ENCODE peak calls at places on chromosomes 16 and 17, in five cellular contexts. Y, K, A, L and O are unnamed samples. For H3K4me1, the result is how much of the 10 kb centered on the place peaks cover.

GRCh38 chr16:30094541-30095165 is 1.4 kb downstream of the YPEL3 start:
- DNase-seq in Y (no peak), K (no peak), A (no peak), L (no peak), O (no peak)

GRCh38 chr16:22313876-22314470 is 16.8 kb downstream of the POLR3E start:
- DNase-seq in A (no peak), L (no peak), K (no peak), Y (no peak), O (no peak)

GRCh38 chr17:773467-774319 is 8.4 kb downstream of the GLOD4 start:
- DNase-seq in Y (no peak), L (no peak), A (no peak), K (no peak), O (no peak)

GRCh38 chr17:13643196-13643595 is 41.5 kb upstream of the HS3ST3A1 start:
- DNase-seq in L (no peak), A (no peak), Y (no peak), K (no peak), O (no peak)

GRCh38 chr17:16463341-16464000 is 28.5 kb downstream of the LRRC75A start:
- DNase-seq in A (peak), Y (peak), L (no peak), K (no peak), O (peak)

GRCh38 chr17:20120835-20121234 is 111.7 kb downstream of the SPECC1 start:
- DNase-seq in Y (no peak), L (no peak), A (no peak), K (no peak), O (no peak)

GRCh38 chr16:49858200-49859129 is 2.6 kb upstream of the ZNF423 start:
- DNase-seq in A (peak), K (peak), Y (peak), L (no peak), O (peak)

GRCh38 chr17:12133183-12133582 is 112.5 kb downstream of the MAP2K4 start:
- DNase-seq in Y (no peak), L (no peak), K (peak), A (no peak), O (no peak)

GRCh38 chr17:41369713-41370112 is at the start of gene KRT33B:
- DNase-seq in A (no peak), K (no peak), L (no peak), Y (no peak), O (no peak)

GRCh38 chr17:16551878-16552636 is 16.9 kb downstream of the ZNF287 start:
- DNase-seq in Y (no peak), L (no peak), A (peak), K (no peak), O (no peak)

GRCh38 chr17:60535382-60536279 is 9.6 kb upstream of the APPBP2 start:
- DNase-seq in Y (no peak), K (no peak), A (no peak), L (no peak), O (no peak)

GRCh38 chr17:2723505-2723996 is 12.0 kb upstream of the CLUH start:
- DNase-seq in K (peak), A (no peak), L (no peak), Y (no peak), O (no peak)

GRCh38 chr16:21101631-21102420 is 48.8 kb downstream of the DNAH3 start:
- DNase-seq in Y (peak), L (no peak), K (peak), A (peak), O (peak)

GRCh38 chr16:56371383-56371937 is 53.9 kb downstream of the AMFR start:
- DNase-seq in L (no peak), A (no peak), K (no peak), Y (peak), O (no peak)

GRCh38 chr16:67883146-67883871 is 1.4 kb upstream of the NRN1L start:
- DNase-seq in L (no peak), K (peak), Y (no peak), A (no peak), O (no peak)

GRCh38 chr17:45782889-45783592 is 1.1 kb upstream of the CRHR1 start:
- DNase-seq in A (peak), Y (no peak), L (no peak), K (peak), O (no peak)

GRCh38 chr16:51327001-51327400 is 175.9 kb upstream of the SALL1 start:
- DNase-seq in L (no peak), Y (no peak), K (no peak), A (no peak), O (no peak)

GRCh38 chr17:2395258-2396170 is 5.3 kb downstream of the MNT start:
- DNase-seq in Y (no peak), K (no peak), L (no peak), A (peak), O (no peak)

GRCh38 chr17:11241611-11242226 is 706 bp downstream of the SHISA6 start:
- DNase-seq in Y (peak), L (no peak), K (no peak), A (no peak), O (no peak)

GRCh38 chr16:72932050-72932449 is 115.9 kb downstream of the ZFHX3 start:
- DNase-seq in K (no peak), L (no peak), A (no peak), Y (no peak), O (no peak)

GRCh38 chr17:60169921-60170817 is 20.4 kb downstream of the CA4 start:
- DNase-seq in K (no peak), A (no peak), L (no peak), Y (no peak), O (peak)

GRCh38 chr17:76554131-76554530 is 14.3 kb downstream of the PRCD start:
- DNase-seq in Y (peak), K (no peak), L (no peak), A (no peak), O (no peak)

GRCh38 chr17:81502471-81503017 is 10.1 kb downstream of the ACTG1 start:
- DNase-seq in Y (peak), A (no peak), L (peak), K (no peak), O (no peak)

GRCh38 chr16:78364501-78364900 is 265.0 kb downstream of the WWOX start:
- DNase-seq in A (no peak), L (no peak), Y (no peak), K (no peak), O (no peak)

GRCh38 chr17:39069114-39069756 is 82.2 kb downstream of the PLXDC1 start:
- DNase-seq in L (no peak), K (peak), A (peak), Y (peak), O (no peak)

GRCh38 chr17:82687871-82688270 is 10.6 kb downstream of the RAB40B start:
- DNase-seq in L (no peak), K (no peak), A (no peak), Y (no peak), O (no peak)

GRCh38 chr17:49226771-49227435 is 3.7 kb downstream of the PHOSPHO1 start:
- DNase-seq in A (no peak), L (no peak), Y (no peak), K (no peak), O (no peak)

GRCh38 chr16:4918790-4919210 is 18.1 kb downstream of the PPL start:
- DNase-seq in K (peak), A (no peak), Y (no peak), L (no peak), O (no peak)

GRCh38 chr16:2766430-2767139 is 10.5 kb downstream of the ELOB start:
- DNase-seq in L (no peak), A (no peak), K (no peak), Y (no peak), O (no peak)

GRCh38 chr16:22898874-22899348 is 84.9 kb downstream of the HS3ST2 start:
- DNase-seq in A (peak), Y (peak), L (no peak), K (peak), O (peak)

GRCh38 chr17:48513097-48513496 is 17.7 kb downstream of the HOXB1 start:
- DNase-seq in A (no peak), L (no peak), Y (no peak), K (no peak), O (no peak)

GRCh38 chr17:56808503-56808902 is 25.2 kb downstream of the C17orf67 start:
- DNase-seq in Y (no peak), L (no peak), A (no peak), K (no peak), O (no peak)

GRCh38 chr16:80806957-80807356 is 2.6 kb upstream of the CDYL2 start:
- DNase-seq in Y (no peak), L (peak), K (no peak), A (peak), O (no peak)

GRCh38 chr17:74214642-74215331 is 1.4 kb downstream of the TTYH2 start:
- DNase-seq in L (no peak), K (no peak), A (no peak), Y (no peak), O (peak)

GRCh38 chr16:19589771-19590302 is 34.3 kb downstream of the VPS35L start:
- DNase-seq in Y (no peak), A (peak), K (no peak), L (no peak), O (no peak)

GRCh38 chr16:72256398-72257048 is 84.6 kb upstream of the PMFBP1 start:
- DNase-seq in K (no peak), Y (no peak), L (no peak), A (no peak), O (no peak)

DNA sequence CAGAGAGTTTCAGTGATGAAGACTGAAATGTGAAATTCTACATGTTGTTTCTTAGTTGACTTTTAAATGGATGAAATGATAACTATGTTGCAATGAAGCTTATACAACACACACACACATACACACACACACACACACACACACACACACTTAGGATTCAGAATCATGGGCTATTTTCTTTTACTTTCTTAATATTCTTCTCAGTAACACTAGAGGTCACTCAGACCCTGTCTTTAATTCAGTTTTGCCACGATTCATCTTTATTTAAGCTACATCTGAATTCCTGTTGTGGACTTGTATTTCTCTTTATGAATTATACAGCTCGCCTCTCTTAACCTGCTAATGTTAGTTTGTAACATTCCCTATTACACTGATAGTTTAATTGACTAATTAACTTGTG is 109.6 kb upstream of the GOT2 start:
- DNase-seq in L (no peak), A (peak), K (peak), Y (no peak), O (no peak)
- TF ChIP-seq CTCF in L (peak), A (peak), K (peak), Y (no peak), O (no peak)

GRCh38 chr16:66366433-66367299 is at the start of gene CDH5:
- DNase-seq in A (no peak), Y (no peak), L (no peak), K (no peak), O (peak)

GRCh38 chr16:66363196-66363777 is 3.2 kb upstream of the CDH5 start:
- DNase-seq in A (no peak), L (no peak), K (no peak), Y (no peak), O (no peak)

GRCh38 chr16:66364959-66365306 is 1.6 kb upstream of the CDH5 start:
- DNase-seq in L (no peak), K (no peak), A (no peak), Y (no peak), O (no peak)

GRCh38 chr16:66365588-66365987 is 903 bp upstream of the CDH5 start:
- DNase-seq in L (no peak), A (peak), Y (no peak), K (no peak), O (peak)

GRCh38 chr16:66364117-66364958 is 2.2 kb upstream of the CDH5 start:
- DNase-seq in K (no peak), A (peak), Y (no peak), L (no peak), O (peak)
- H3K4me1 ChIP-seq in K (under half), A (under half), Y (under half), L (under half), O (half or more)

DNA sequence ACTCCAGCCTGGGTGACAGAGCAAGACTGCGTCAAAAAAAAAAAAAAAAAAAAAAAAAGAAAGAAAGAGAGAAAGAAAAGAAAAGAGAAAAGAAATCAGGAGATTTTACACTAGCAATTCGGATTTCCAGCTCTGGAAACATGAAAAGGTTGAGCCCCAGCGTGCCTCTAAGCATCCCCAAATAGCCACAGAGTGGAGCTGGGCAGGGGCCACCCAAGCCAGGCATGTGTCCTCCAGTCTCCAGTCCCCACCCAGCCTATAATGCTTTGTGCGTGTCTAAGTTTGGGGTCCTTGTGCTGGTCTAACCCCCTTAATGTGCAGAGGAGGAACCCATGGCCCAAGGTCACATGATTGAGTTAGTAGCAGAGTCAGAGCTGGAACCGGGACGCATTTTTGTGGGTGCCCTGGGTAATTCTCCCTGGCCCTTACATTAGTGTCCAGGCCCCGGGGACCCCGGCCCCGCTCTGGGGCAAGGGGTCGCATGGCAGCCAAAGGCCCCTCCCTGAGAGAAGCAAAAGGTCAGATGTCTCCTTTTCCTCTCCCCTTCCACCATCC is 19.9 kb downstream of the ADAM11 start:
- DNase-seq in K (no peak), L (no peak), Y (peak), A (no peak), O (no peak)
- H3K4me3 ChIP-seq in K (peak), L (peak), Y (peak), A (peak), O (peak)

DNA sequence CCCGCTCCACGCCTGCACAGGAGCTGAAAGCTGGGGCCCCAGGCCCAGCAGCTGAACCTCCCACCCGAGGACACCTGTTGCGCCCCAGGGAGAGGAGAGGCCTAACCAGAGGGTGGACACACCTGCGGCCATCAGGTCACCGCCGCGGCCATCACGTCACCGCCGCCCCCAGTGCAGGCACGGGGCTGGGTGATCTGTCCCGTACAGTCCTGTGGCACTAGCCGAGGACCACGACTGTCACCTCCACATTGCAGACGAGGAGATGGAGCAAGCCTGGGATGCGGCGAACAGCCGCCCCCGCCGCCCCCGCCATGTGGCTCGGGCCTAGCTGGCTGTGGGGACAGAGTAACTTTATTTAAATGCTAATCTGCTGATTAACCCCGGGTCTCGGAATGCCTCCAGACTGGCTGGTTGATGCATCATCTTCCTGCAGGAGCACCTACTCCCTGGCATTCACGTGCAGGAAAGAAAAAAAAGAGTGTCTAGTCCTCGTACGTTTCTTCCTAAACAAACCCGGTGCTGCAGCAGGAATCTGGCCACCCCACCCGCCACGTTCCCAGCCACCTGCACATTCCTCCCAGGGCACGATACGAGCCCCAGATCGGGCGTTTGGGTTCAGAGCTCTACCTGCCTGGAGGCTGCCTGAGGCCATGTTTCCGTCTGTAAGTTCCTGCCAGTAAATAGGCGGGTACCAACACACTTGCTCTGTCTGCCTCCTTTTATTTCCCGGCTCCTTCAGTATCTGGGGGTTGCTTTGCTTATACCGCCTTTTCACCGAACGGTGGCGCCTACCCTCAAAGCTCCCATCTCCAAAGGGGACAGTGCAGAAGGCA is 29.9 kb downstream of the PIEZO1 start:
- DNase-seq in L (no peak), Y (no peak), A (no peak), K (no peak), O (no peak)
- TF ChIP-seq CTCF in L (peak), Y (no peak), A (no peak), K (no peak), O (peak)